ENCODE peak calls at places on chromosomes 3 and 15, in six cellular contexts. One of them, this sample, is unnamed.

GRCh38 chr15:69824075-69824876 is 273.4 kb downstream of the TLE3 start:
- DNase-seq in cardiac fibroblast: no peak
- DNase-seq in heart left ventricle: no peak
- DNase-seq in psoas muscle: no peak
- DNase-seq in OCI-LY7: no peak
- DNase-seq in stimulated activated CD4-positive, alpha-beta T cell treated with anti-CD3 and anti-CD28 coated beads, Interleukin-2, amount 100 ng/mL, for 48 hours: no peak
- DNase-seq in this sample: no peak

GRCh38 chr15:97944724-97945123 is 15.8 kb upstream of the ARRDC4 start:
- DNase-seq in cardiac fibroblast: no peak
- DNase-seq in heart left ventricle: no peak
- DNase-seq in psoas muscle: no peak
- DNase-seq in OCI-LY7: no peak
- DNase-seq in stimulated activated CD4-positive, alpha-beta T cell treated with anti-CD3 and anti-CD28 coated beads, Interleukin-2, amount 100 ng/mL, for 48 hours: no peak
- DNase-seq in this sample: no peak

GRCh38 chr15:66786708-66787471 is 84.9 kb downstream of the SMAD6 start:
- DNase-seq in cardiac fibroblast: no peak
- DNase-seq in heart left ventricle: no peak
- DNase-seq in psoas muscle: no peak
- DNase-seq in OCI-LY7: no peak
- DNase-seq in stimulated activated CD4-positive, alpha-beta T cell treated with anti-CD3 and anti-CD28 coated beads, Interleukin-2, amount 100 ng/mL, for 48 hours: no peak
- DNase-seq in this sample: no peak

GRCh38 chr3:156417733-156418132 is 137.2 kb downstream of the SSR3 start:
- DNase-seq in cardiac fibroblast: no peak
- DNase-seq in heart left ventricle: no peak
- DNase-seq in psoas muscle: no peak
- DNase-seq in OCI-LY7: no peak
- DNase-seq in stimulated activated CD4-positive, alpha-beta T cell treated with anti-CD3 and anti-CD28 coated beads, Interleukin-2, amount 100 ng/mL, for 48 hours: no peak
- DNase-seq in this sample: no peak

GRCh38 chr3:111541911-111542483 is at the start of gene CD96:
- DNase-seq in cardiac fibroblast: peak
- DNase-seq in heart left ventricle: no peak
- DNase-seq in psoas muscle: no peak
- DNase-seq in OCI-LY7: no peak
- DNase-seq in stimulated activated CD4-positive, alpha-beta T cell treated with anti-CD3 and anti-CD28 coated beads, Interleukin-2, amount 100 ng/mL, for 48 hours: peak
- DNase-seq in this sample: peak

GRCh38 chr15:34621675-34622074 is 38.2 kb upstream of the GOLGA8B start:
- DNase-seq in cardiac fibroblast: peak
- DNase-seq in heart left ventricle: no peak
- DNase-seq in psoas muscle: no peak
- DNase-seq in OCI-LY7: no peak
- DNase-seq in stimulated activated CD4-positive, alpha-beta T cell treated with anti-CD3 and anti-CD28 coated beads, Interleukin-2, amount 100 ng/mL, for 48 hours: no peak
- DNase-seq in this sample: peak

GRCh38 chr3:143596957-143597642 is 251.2 kb downstream of the SLC9A9 start:
- DNase-seq in cardiac fibroblast: no peak
- DNase-seq in heart left ventricle: no peak
- DNase-seq in psoas muscle: no peak
- DNase-seq in OCI-LY7: no peak
- DNase-seq in stimulated activated CD4-positive, alpha-beta T cell treated with anti-CD3 and anti-CD28 coated beads, Interleukin-2, amount 100 ng/mL, for 48 hours: no peak
- DNase-seq in this sample: no peak

GRCh38 chr3:195098741-195099525 is 172.0 kb downstream of the XXYLT1 start:
- DNase-seq in cardiac fibroblast: no peak
- DNase-seq in heart left ventricle: no peak
- DNase-seq in psoas muscle: no peak
- DNase-seq in OCI-LY7: no peak
- DNase-seq in stimulated activated CD4-positive, alpha-beta T cell treated with anti-CD3 and anti-CD28 coated beads, Interleukin-2, amount 100 ng/mL, for 48 hours: no peak
- DNase-seq in this sample: no peak

GRCh38 chr15:28273468-28273867 is 48.5 kb downstream of the HERC2 start:
- DNase-seq in cardiac fibroblast: peak
- DNase-seq in heart left ventricle: no peak
- DNase-seq in psoas muscle: no peak
- DNase-seq in OCI-LY7: no peak
- DNase-seq in stimulated activated CD4-positive, alpha-beta T cell treated with anti-CD3 and anti-CD28 coated beads, Interleukin-2, amount 100 ng/mL, for 48 hours: no peak
- DNase-seq in this sample: peak

GRCh38 chr15:28191832-28192231 is 92.7 kb upstream of the OCA2 start:
- DNase-seq in cardiac fibroblast: peak
- DNase-seq in heart left ventricle: peak
- DNase-seq in psoas muscle: peak
- DNase-seq in OCI-LY7: no peak
- DNase-seq in stimulated activated CD4-positive, alpha-beta T cell treated with anti-CD3 and anti-CD28 coated beads, Interleukin-2, amount 100 ng/mL, for 48 hours: no peak
- DNase-seq in this sample: peak

GRCh38 chr3:99287876-99288275 is 350.5 kb upstream of the COL8A1 start:
- DNase-seq in cardiac fibroblast: no peak
- DNase-seq in heart left ventricle: no peak
- DNase-seq in psoas muscle: no peak
- DNase-seq in OCI-LY7: no peak
- DNase-seq in stimulated activated CD4-positive, alpha-beta T cell treated with anti-CD3 and anti-CD28 coated beads, Interleukin-2, amount 100 ng/mL, for 48 hours: no peak
- DNase-seq in this sample: no peak

GRCh38 chr15:39192376-39192775 is 388.5 kb upstream of the THBS1 start:
- DNase-seq in cardiac fibroblast: no peak
- DNase-seq in heart left ventricle: no peak
- DNase-seq in psoas muscle: no peak
- DNase-seq in OCI-LY7: no peak
- DNase-seq in stimulated activated CD4-positive, alpha-beta T cell treated with anti-CD3 and anti-CD28 coated beads, Interleukin-2, amount 100 ng/mL, for 48 hours: no peak
- DNase-seq in this sample: no peak

GRCh38 chr15:101027273-101027901 is 108.2 kb downstream of the LRRK1 start:
- DNase-seq in cardiac fibroblast: no peak
- DNase-seq in heart left ventricle: no peak
- DNase-seq in psoas muscle: no peak
- DNase-seq in OCI-LY7: no peak
- DNase-seq in stimulated activated CD4-positive, alpha-beta T cell treated with anti-CD3 and anti-CD28 coated beads, Interleukin-2, amount 100 ng/mL, for 48 hours: no peak
- DNase-seq in this sample: no peak

GRCh38 chr3:154954750-154955149 is 125.4 kb upstream of the MME start:
- DNase-seq in cardiac fibroblast: peak
- DNase-seq in heart left ventricle: no peak
- DNase-seq in psoas muscle: no peak
- DNase-seq in OCI-LY7: peak
- DNase-seq in stimulated activated CD4-positive, alpha-beta T cell treated with anti-CD3 and anti-CD28 coated beads, Interleukin-2, amount 100 ng/mL, for 48 hours: no peak
- DNase-seq in this sample: peak

GRCh38 chr3:155153242-155154186 is 73.4 kb downstream of the MME start:
- DNase-seq in cardiac fibroblast: no peak
- DNase-seq in heart left ventricle: no peak
- DNase-seq in psoas muscle: no peak
- DNase-seq in OCI-LY7: no peak
- DNase-seq in stimulated activated CD4-positive, alpha-beta T cell treated with anti-CD3 and anti-CD28 coated beads, Interleukin-2, amount 100 ng/mL, for 48 hours: no peak
- DNase-seq in this sample: peak

GRCh38 chr3:17195856-17196604 is 311.3 kb downstream of the PLCL2 start:
- DNase-seq in cardiac fibroblast: peak
- DNase-seq in heart left ventricle: no peak
- DNase-seq in psoas muscle: no peak
- DNase-seq in OCI-LY7: peak
- DNase-seq in stimulated activated CD4-positive, alpha-beta T cell treated with anti-CD3 and anti-CD28 coated beads, Interleukin-2, amount 100 ng/mL, for 48 hours: no peak
- DNase-seq in this sample: peak

GRCh38 chr3:134028486-134029255 is 1.1 kb downstream of the SLCO2A1 start:
- DNase-seq in cardiac fibroblast: no peak
- DNase-seq in heart left ventricle: no peak
- DNase-seq in psoas muscle: no peak
- DNase-seq in OCI-LY7: no peak
- DNase-seq in stimulated activated CD4-positive, alpha-beta T cell treated with anti-CD3 and anti-CD28 coated beads, Interleukin-2, amount 100 ng/mL, for 48 hours: no peak
- DNase-seq in this sample: no peak

GRCh38 chr3:8851703-8852102 is 82.3 kb upstream of the OXTR start:
- DNase-seq in cardiac fibroblast: peak
- DNase-seq in heart left ventricle: no peak
- DNase-seq in psoas muscle: no peak
- DNase-seq in OCI-LY7: no peak
- DNase-seq in stimulated activated CD4-positive, alpha-beta T cell treated with anti-CD3 and anti-CD28 coated beads, Interleukin-2, amount 100 ng/mL, for 48 hours: no peak
- DNase-seq in this sample: peak

GRCh38 chr3:139292192-139292591 is 51.6 kb upstream of the MRPS22 start:
- DNase-seq in cardiac fibroblast: no peak
- DNase-seq in heart left ventricle: no peak
- DNase-seq in psoas muscle: no peak
- DNase-seq in OCI-LY7: no peak
- DNase-seq in stimulated activated CD4-positive, alpha-beta T cell treated with anti-CD3 and anti-CD28 coated beads, Interleukin-2, amount 100 ng/mL, for 48 hours: no peak
- DNase-seq in this sample: peak

GRCh38 chr3:156676467-156677119 is 2.2 kb downstream of the TIPARP start:
- DNase-seq in cardiac fibroblast: peak
- DNase-seq in heart left ventricle: no peak
- DNase-seq in psoas muscle: no peak
- DNase-seq in OCI-LY7: peak
- DNase-seq in stimulated activated CD4-positive, alpha-beta T cell treated with anti-CD3 and anti-CD28 coated beads, Interleukin-2, amount 100 ng/mL, for 48 hours: no peak
- DNase-seq in this sample: peak

GRCh38 chr3:51340311-51340829 is 44.7 kb upstream of the MANF start:
- DNase-seq in cardiac fibroblast: peak
- DNase-seq in heart left ventricle: no peak
- DNase-seq in psoas muscle: peak
- DNase-seq in OCI-LY7: no peak
- DNase-seq in stimulated activated CD4-positive, alpha-beta T cell treated with anti-CD3 and anti-CD28 coated beads, Interleukin-2, amount 100 ng/mL, for 48 hours: no peak
- DNase-seq in this sample: peak

GRCh38 chr3:84881288-84881687 is 77.5 kb upstream of the CADM2 start:
- DNase-seq in cardiac fibroblast: no peak
- DNase-seq in heart left ventricle: no peak
- DNase-seq in psoas muscle: no peak
- DNase-seq in OCI-LY7: no peak
- DNase-seq in stimulated activated CD4-positive, alpha-beta T cell treated with anti-CD3 and anti-CD28 coated beads, Interleukin-2, amount 100 ng/mL, for 48 hours: no peak
- DNase-seq in this sample: no peak

GRCh38 chr15:98721166-98721565 is 72.8 kb downstream of the IGF1R start:
- DNase-seq in cardiac fibroblast: no peak
- DNase-seq in heart left ventricle: no peak
- DNase-seq in psoas muscle: no peak
- DNase-seq in OCI-LY7: no peak
- DNase-seq in stimulated activated CD4-positive, alpha-beta T cell treated with anti-CD3 and anti-CD28 coated beads, Interleukin-2, amount 100 ng/mL, for 48 hours: no peak
- DNase-seq in this sample: no peak

GRCh38 chr3:186176382-186176990 is 67.6 kb upstream of the ETV5 start:
- DNase-seq in cardiac fibroblast: no peak
- DNase-seq in heart left ventricle: no peak
- DNase-seq in psoas muscle: no peak
- DNase-seq in OCI-LY7: no peak
- DNase-seq in stimulated activated CD4-positive, alpha-beta T cell treated with anti-CD3 and anti-CD28 coated beads, Interleukin-2, amount 100 ng/mL, for 48 hours: no peak
- DNase-seq in this sample: no peak

GRCh38 chr15:48001393-48002059 is 119.3 kb upstream of the SLC24A5 start:
- DNase-seq in cardiac fibroblast: no peak
- DNase-seq in heart left ventricle: no peak
- DNase-seq in psoas muscle: no peak
- DNase-seq in OCI-LY7: peak
- DNase-seq in stimulated activated CD4-positive, alpha-beta T cell treated with anti-CD3 and anti-CD28 coated beads, Interleukin-2, amount 100 ng/mL, for 48 hours: no peak
- DNase-seq in this sample: no peak

GRCh38 chr3:152298393-152299242 is 29.9 kb downstream of the MBNL1 start:
- DNase-seq in cardiac fibroblast: peak
- DNase-seq in heart left ventricle: peak
- DNase-seq in psoas muscle: peak
- DNase-seq in OCI-LY7: peak
- DNase-seq in stimulated activated CD4-positive, alpha-beta T cell treated with anti-CD3 and anti-CD28 coated beads, Interleukin-2, amount 100 ng/mL, for 48 hours: peak
- DNase-seq in this sample: peak

GRCh38 chr15:54772663-54773062 is 424.1 kb downstream of the RSL24D1 start:
- DNase-seq in cardiac fibroblast: no peak
- DNase-seq in heart left ventricle: no peak
- DNase-seq in psoas muscle: no peak
- DNase-seq in OCI-LY7: no peak
- DNase-seq in stimulated activated CD4-positive, alpha-beta T cell treated with anti-CD3 and anti-CD28 coated beads, Interleukin-2, amount 100 ng/mL, for 48 hours: no peak
- DNase-seq in this sample: no peak

GRCh38 chr3:40404591-40405198 is 17.7 kb downstream of the ENTPD3 start:
- DNase-seq in cardiac fibroblast: no peak
- DNase-seq in heart left ventricle: no peak
- DNase-seq in psoas muscle: no peak
- DNase-seq in OCI-LY7: no peak
- DNase-seq in stimulated activated CD4-positive, alpha-beta T cell treated with anti-CD3 and anti-CD28 coated beads, Interleukin-2, amount 100 ng/mL, for 48 hours: no peak
- DNase-seq in this sample: no peak

GRCh38 chr15:75164625-75165024 is 37.1 kb upstream of the C15orf39 start:
- DNase-seq in cardiac fibroblast: no peak
- DNase-seq in heart left ventricle: no peak
- DNase-seq in psoas muscle: no peak
- DNase-seq in OCI-LY7: no peak
- DNase-seq in stimulated activated CD4-positive, alpha-beta T cell treated with anti-CD3 and anti-CD28 coated beads, Interleukin-2, amount 100 ng/mL, for 48 hours: no peak
- DNase-seq in this sample: no peak

GRCh38 chr15:39976291-39977274 is 42.7 kb downstream of the EIF2AK4 start:
- DNase-seq in cardiac fibroblast: peak
- DNase-seq in heart left ventricle: peak
- DNase-seq in psoas muscle: peak
- DNase-seq in OCI-LY7: peak
- DNase-seq in stimulated activated CD4-positive, alpha-beta T cell treated with anti-CD3 and anti-CD28 coated beads, Interleukin-2, amount 100 ng/mL, for 48 hours: no peak
- DNase-seq in this sample: peak

GRCh38 chr15:78938608-78939488 is 6.0 kb downstream of the CTSH start:
- DNase-seq in cardiac fibroblast: no peak
- DNase-seq in heart left ventricle: no peak
- DNase-seq in psoas muscle: no peak
- DNase-seq in OCI-LY7: peak
- DNase-seq in stimulated activated CD4-positive, alpha-beta T cell treated with anti-CD3 and anti-CD28 coated beads, Interleukin-2, amount 100 ng/mL, for 48 hours: no peak
- DNase-seq in this sample: no peak

GRCh38 chr15:99424131-99424571 is 141.6 kb upstream of the MEF2A start:
- DNase-seq in cardiac fibroblast: no peak
- DNase-seq in heart left ventricle: peak
- DNase-seq in psoas muscle: no peak
- DNase-seq in OCI-LY7: no peak
- DNase-seq in stimulated activated CD4-positive, alpha-beta T cell treated with anti-CD3 and anti-CD28 coated beads, Interleukin-2, amount 100 ng/mL, for 48 hours: no peak
- DNase-seq in this sample: no peak

This sample was measured in fibroblast of mammary gland.